ENCODE peak calls at places on chromosomes 7 and 10, in four cellular contexts. One of them, this sample, is unnamed.

GRCh38 chr10:92916433-92916832 is 68.1 kb downstream of the EXOC6 start:
- DNase-seq in IMR-90: no peak
- DNase-seq in trophoblast cell: no peak
- DNase-seq in neuronal stem cell: no peak
- DNase-seq in this sample: no peak

GRCh38 chr10:5892007-5892406 is 2.0 kb downstream of the FBH1 start:
- DNase-seq in IMR-90: no peak
- DNase-seq in trophoblast cell: no peak
- DNase-seq in neuronal stem cell: no peak
- DNase-seq in this sample: no peak

GRCh38 chr7:50275430-50275829 is 29.1 kb upstream of the IKZF1 start:
- DNase-seq in IMR-90: no peak
- DNase-seq in trophoblast cell: no peak
- DNase-seq in neuronal stem cell: no peak
- DNase-seq in this sample: no peak

GRCh38 chr7:17774248-17774647 is 166.0 kb downstream of the SNX13 start:
- DNase-seq in IMR-90: peak
- DNase-seq in trophoblast cell: no peak
- DNase-seq in neuronal stem cell: no peak
- DNase-seq in this sample: peak

GRCh38 chr10:45599021-45599603 is 73.5 kb downstream of the ZFAND4 start:
- DNase-seq in IMR-90: no peak
- DNase-seq in trophoblast cell: no peak
- DNase-seq in neuronal stem cell: no peak
- DNase-seq in this sample: peak

GRCh38 chr10:79243211-79244067 is 103.8 kb upstream of the PPIF start:
- DNase-seq in IMR-90: no peak
- DNase-seq in trophoblast cell: no peak
- DNase-seq in neuronal stem cell: peak
- DNase-seq in this sample: peak

GRCh38 chr7:5077740-5078139 is 32.1 kb downstream of the RBAK start:
- DNase-seq in IMR-90: peak
- DNase-seq in trophoblast cell: no peak
- DNase-seq in neuronal stem cell: no peak
- DNase-seq in this sample: no peak

GRCh38 chr7:39130740-39131538 is 153.2 kb downstream of the POU6F2 start:
- DNase-seq in IMR-90: no peak
- DNase-seq in trophoblast cell: peak
- DNase-seq in neuronal stem cell: no peak
- DNase-seq in this sample: no peak

GRCh38 chr7:78254397-78255055 is 456.0 kb downstream of the PHTF2 start:
- DNase-seq in IMR-90: no peak
- DNase-seq in trophoblast cell: no peak
- DNase-seq in neuronal stem cell: no peak
- DNase-seq in this sample: no peak

GRCh38 chr10:1268856-1269255 is 212.7 kb downstream of the WDR37 start:
- DNase-seq in IMR-90: no peak
- DNase-seq in trophoblast cell: no peak
- DNase-seq in neuronal stem cell: no peak
- DNase-seq in this sample: no peak

GRCh38 chr10:17544465-17544864 is 72.7 kb downstream of the HACD1 start:
- DNase-seq in IMR-90: peak
- DNase-seq in trophoblast cell: no peak
- DNase-seq in neuronal stem cell: no peak
- DNase-seq in this sample: no peak

GRCh38 chr7:64755881-64756280 is 38.3 kb upstream of the ZNF138 start:
- DNase-seq in IMR-90: no peak
- DNase-seq in trophoblast cell: peak
- DNase-seq in neuronal stem cell: no peak
- DNase-seq in this sample: no peak

GRCh38 chr7:20298486-20298901 is 32.2 kb upstream of the ITGB8 start:
- DNase-seq in IMR-90: no peak
- DNase-seq in trophoblast cell: no peak
- DNase-seq in neuronal stem cell: no peak
- DNase-seq in this sample: no peak

GRCh38 chr10:132308588-132309451 is 1.1 kb upstream of the STK32C start:
- DNase-seq in IMR-90: no peak
- DNase-seq in trophoblast cell: no peak
- DNase-seq in neuronal stem cell: no peak
- DNase-seq in this sample: no peak

GRCh38 chr7:73423519-73424485 is 9.8 kb upstream of the FZD9 start:
- DNase-seq in IMR-90: peak
- DNase-seq in trophoblast cell: no peak
- DNase-seq in neuronal stem cell: peak
- DNase-seq in this sample: peak

GRCh38 chr7:96075510-96076349 is 246.2 kb downstream of the SLC25A13 start:
- DNase-seq in IMR-90: peak
- DNase-seq in trophoblast cell: peak
- DNase-seq in neuronal stem cell: peak
- DNase-seq in this sample: peak

GRCh38 chr7:135467207-135467711 is 42.6 kb downstream of the CNOT4 start:
- DNase-seq in IMR-90: peak
- DNase-seq in trophoblast cell: peak
- DNase-seq in neuronal stem cell: no peak
- DNase-seq in this sample: peak

GRCh38 chr7:120792091-120792860 is 65.7 kb downstream of the TSPAN12 start:
- DNase-seq in IMR-90: peak
- DNase-seq in trophoblast cell: peak
- DNase-seq in neuronal stem cell: peak
- DNase-seq in this sample: peak

GRCh38 chr10:117004238-117004626 is 755 bp downstream of the SHTN1 start:
- DNase-seq in IMR-90: peak
- DNase-seq in trophoblast cell: no peak
- DNase-seq in neuronal stem cell: no peak
- DNase-seq in this sample: no peak

GRCh38 chr10:61942997-61943457 is 41.5 kb downstream of the ARID5B start:
- DNase-seq in IMR-90: peak
- DNase-seq in trophoblast cell: no peak
- DNase-seq in neuronal stem cell: no peak
- DNase-seq in this sample: peak

GRCh38 chr10:118590334-118590733 is 5.1 kb downstream of the PRLHR start:
- DNase-seq in IMR-90: no peak
- DNase-seq in trophoblast cell: no peak
- DNase-seq in neuronal stem cell: no peak
- DNase-seq in this sample: no peak

GRCh38 chr10:107915277-107915634 is 750.8 kb upstream of the SORCS1 start:
- DNase-seq in IMR-90: no peak
- DNase-seq in trophoblast cell: no peak
- DNase-seq in neuronal stem cell: no peak
- DNase-seq in this sample: peak

GRCh38 chr10:132400041-132400546 is 3.1 kb downstream of the PWWP2B start:
- DNase-seq in IMR-90: no peak
- DNase-seq in trophoblast cell: no peak
- DNase-seq in neuronal stem cell: no peak
- DNase-seq in this sample: no peak

GRCh38 chr10:13629116-13629515 is 42.4 kb downstream of the PRPF18 start:
- DNase-seq in IMR-90: no peak
- DNase-seq in trophoblast cell: peak
- DNase-seq in neuronal stem cell: no peak
- DNase-seq in this sample: no peak

GRCh38 chr7:55192718-55193117 is 172.4 kb upstream of the LANCL2 start:
- DNase-seq in IMR-90: peak
- DNase-seq in trophoblast cell: no peak
- DNase-seq in neuronal stem cell: no peak
- DNase-seq in this sample: peak

GRCh38 chr7:21910253-21910652 is 35.4 kb downstream of the CDCA7L start:
- DNase-seq in IMR-90: no peak
- DNase-seq in trophoblast cell: no peak
- DNase-seq in neuronal stem cell: no peak
- DNase-seq in this sample: no peak

GRCh38 chr7:147896121-147896520 is 694.4 kb upstream of the C7orf33 start:
- DNase-seq in IMR-90: no peak
- DNase-seq in trophoblast cell: no peak
- DNase-seq in neuronal stem cell: no peak
- DNase-seq in this sample: no peak

GRCh38 chr7:29408841-29409243 is 154.8 kb upstream of the PRR15 start:
- DNase-seq in IMR-90: peak
- DNase-seq in trophoblast cell: peak
- DNase-seq in neuronal stem cell: peak
- DNase-seq in this sample: peak

GRCh38 chr10:4780782-4781181 is 45.2 kb upstream of the AKR1E2 start:
- DNase-seq in IMR-90: peak
- DNase-seq in trophoblast cell: no peak
- DNase-seq in neuronal stem cell: no peak
- DNase-seq in this sample: peak

GRCh38 chr10:118966131-118967125 is 63.1 kb upstream of the NANOS1 start:
- DNase-seq in IMR-90: no peak
- DNase-seq in trophoblast cell: no peak
- DNase-seq in neuronal stem cell: no peak
- DNase-seq in this sample: no peak

GRCh38 chr10:62264702-62265436 is 3.8 kb downstream of the RTKN2 start:
- DNase-seq in IMR-90: peak
- DNase-seq in trophoblast cell: peak
- DNase-seq in neuronal stem cell: peak
- DNase-seq in this sample: peak

GRCh38 chr7:77321300-77321699 is 94.8 kb downstream of the GSAP start:
- DNase-seq in IMR-90: no peak
- DNase-seq in trophoblast cell: no peak
- DNase-seq in neuronal stem cell: no peak
- DNase-seq in this sample: no peak

GRCh38 chr7:150329331-150330106 is 6.2 kb upstream of the ACTR3C start:
- DNase-seq in IMR-90: no peak
- DNase-seq in trophoblast cell: no peak
- DNase-seq in neuronal stem cell: no peak
- DNase-seq in this sample: no peak

GRCh38 chr7:150332852-150333635 is 8.4 kb downstream of the RARRES2 start:
- DNase-seq in IMR-90: no peak
- DNase-seq in trophoblast cell: no peak
- DNase-seq in neuronal stem cell: no peak
- DNase-seq in this sample: no peak

GRCh38 chr7:150327308-150327707 is 4.0 kb upstream of the ACTR3C start:
- DNase-seq in IMR-90: no peak
- DNase-seq in trophoblast cell: no peak
- DNase-seq in neuronal stem cell: no peak
- DNase-seq in this sample: no peak

GRCh38 chr7:150333659-150334058 is 7.8 kb downstream of the RARRES2 start:
- DNase-seq in IMR-90: no peak
- DNase-seq in trophoblast cell: no peak
- DNase-seq in neuronal stem cell: no peak
- DNase-seq in this sample: no peak

GRCh38 chr7:150330211-150330885 is 7.0 kb upstream of the ACTR3C start:
- DNase-seq in IMR-90: no peak
- DNase-seq in trophoblast cell: no peak
- DNase-seq in neuronal stem cell: no peak
- DNase-seq in this sample: no peak
- H2AK5ac ChIP-seq in IMR-90: no peak
- H2AK5ac ChIP-seq in trophoblast cell: peak
- H2AK5ac ChIP-seq in neuronal stem cell: peak
- H2AK5ac ChIP-seq in this sample: no peak

GRCh38 chr10:69316313-69317059 is 38.2 kb downstream of the HK1 start:
- DNase-seq in IMR-90: peak
- DNase-seq in trophoblast cell: no peak
- DNase-seq in neuronal stem cell: no peak
- DNase-seq in this sample: peak

GRCh38 chr10:69318087-69318996 is 40.0 kb downstream of the HK1 start:
- DNase-seq in IMR-90: peak
- DNase-seq in trophoblast cell: peak
- DNase-seq in neuronal stem cell: peak
- DNase-seq in this sample: peak

GRCh38 chr10:69315610-69316312 is 37.5 kb downstream of the HK1 start:
- DNase-seq in IMR-90: peak
- DNase-seq in trophoblast cell: no peak
- DNase-seq in neuronal stem cell: no peak
- DNase-seq in this sample: peak

GRCh38 chr10:69318997-69319727 is 40.9 kb downstream of the HK1 start:
- DNase-seq in IMR-90: peak
- DNase-seq in trophoblast cell: peak
- DNase-seq in neuronal stem cell: no peak
- DNase-seq in this sample: peak

GRCh38 chr10:69317175-69318086 is 39.1 kb downstream of the HK1 start:
- DNase-seq in IMR-90: no peak
- DNase-seq in trophoblast cell: peak
- DNase-seq in neuronal stem cell: no peak
- DNase-seq in this sample: peak
- H2AK5ac ChIP-seq in IMR-90: peak
- H2AK5ac ChIP-seq in trophoblast cell: peak
- H2AK5ac ChIP-seq in neuronal stem cell: no peak
- H2AK5ac ChIP-seq in this sample: no peak

GRCh38 chr7:47635091-47636090 is 53.5 kb upstream of the TNS3 start:
- DNase-seq in IMR-90: no peak
- DNase-seq in trophoblast cell: peak
- DNase-seq in neuronal stem cell: no peak
- DNase-seq in this sample: no peak

GRCh38 chr7:47636111-47636692 is 54.3 kb upstream of the TNS3 start:
- DNase-seq in IMR-90: no peak
- DNase-seq in trophoblast cell: no peak
- DNase-seq in neuronal stem cell: no peak
- DNase-seq in this sample: no peak

GRCh38 chr7:47633134-47633533 is 51.2 kb upstream of the TNS3 start:
- DNase-seq in IMR-90: no peak
- DNase-seq in trophoblast cell: no peak
- DNase-seq in neuronal stem cell: no peak
- DNase-seq in this sample: no peak

GRCh38 chr7:47636693-47637175 is 54.8 kb upstream of the TNS3 start:
- DNase-seq in IMR-90: no peak
- DNase-seq in trophoblast cell: no peak
- DNase-seq in neuronal stem cell: no peak
- DNase-seq in this sample: no peak

DNA sequence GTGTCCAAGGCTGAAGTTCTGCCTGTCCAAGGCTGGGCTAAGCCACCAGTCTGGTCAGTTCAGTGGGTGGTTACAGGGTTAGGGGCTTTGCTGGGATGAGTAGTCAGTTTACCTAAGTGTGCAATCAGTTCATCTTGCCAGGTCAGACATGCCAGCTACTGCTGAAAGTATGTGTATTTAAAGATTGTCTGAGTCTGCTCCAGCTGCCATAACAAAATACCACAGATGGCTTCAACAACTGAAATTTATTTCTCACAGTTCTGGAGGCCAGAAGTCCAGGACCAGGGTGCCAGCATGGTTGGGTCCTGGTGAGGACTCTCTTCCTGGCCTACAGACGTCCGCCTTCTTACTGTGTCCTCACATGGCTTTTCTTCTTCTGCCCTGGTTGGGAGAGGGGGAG is 52.4 kb upstream of the TNS3 start:
- DNase-seq in IMR-90: peak
- DNase-seq in trophoblast cell: peak
- DNase-seq in neuronal stem cell: no peak
- DNase-seq in this sample: no peak
- H2AK5ac ChIP-seq in IMR-90: peak
- H2AK5ac ChIP-seq in trophoblast cell: no peak
- H2AK5ac ChIP-seq in neuronal stem cell: no peak
- H2AK5ac ChIP-seq in this sample: peak

DNA sequence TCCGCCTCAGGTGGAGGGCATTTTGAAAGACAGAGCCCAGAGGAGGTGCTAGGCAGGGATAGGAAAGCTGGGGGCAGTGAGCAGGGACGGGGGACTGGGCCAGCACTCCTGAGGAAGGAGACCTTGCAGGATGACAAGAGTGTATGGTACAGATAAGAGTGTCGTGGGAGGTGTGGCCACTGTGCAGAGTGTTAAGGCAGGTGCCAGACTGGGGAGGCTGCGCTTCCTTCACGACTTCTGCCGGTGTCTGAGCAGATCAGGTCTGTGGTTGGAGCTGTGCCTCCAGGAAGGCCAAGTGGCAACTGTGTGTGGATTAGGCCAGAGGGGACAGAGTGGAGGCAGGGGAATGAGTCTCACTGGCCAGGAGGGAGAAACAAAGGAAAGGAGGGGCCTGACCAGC is 161.7 kb downstream of the HIBADH start:
- DNase-seq in IMR-90: no peak
- DNase-seq in trophoblast cell: no peak
- DNase-seq in neuronal stem cell: no peak
- DNase-seq in this sample: no peak
- H2AK5ac ChIP-seq in IMR-90: no peak
- H2AK5ac ChIP-seq in trophoblast cell: no peak
- H2AK5ac ChIP-seq in neuronal stem cell: no peak
- H2AK5ac ChIP-seq in this sample: no peak